ENCODE peak calls at places on chromosomes 6 and 20, in six cellular contexts. G is HepG2, D is SK-N-MC, N is HCT116, T is GM23338, E is breast epithelium. P is an unnamed sample.

GRCh38 chr6:53983301-53983700 is 127.9 kb upstream of the MLIP start:
- DNase-seq in T (no peak), G (no peak), E (no peak), N (no peak), D (no peak), P (no peak)

GRCh38 chr6:84872996-84873395 is 108.6 kb upstream of the TBX18 start:
- DNase-seq in G (no peak), T (no peak), D (peak), N (no peak), E (no peak), P (no peak)

GRCh38 chr6:34447915-34448314 is 18.0 kb upstream of the PACSIN1 start:
- DNase-seq in T (peak), E (no peak), D (no peak), G (no peak), N (no peak), P (no peak)

GRCh38 chr20:8018928-8019177 is 708 bp downstream of the TMX4 start:
- DNase-seq in T (no peak), D (no peak), G (no peak), N (no peak), E (no peak), P (no peak)

GRCh38 chr6:21906826-21907225 is 313.3 kb downstream of the SOX4 start:
- DNase-seq in N (no peak), E (no peak), G (no peak), D (no peak), T (no peak), P (no peak)

GRCh38 chr6:13427838-13428527 is 59.4 kb downstream of the GFOD1 start:
- DNase-seq in E (no peak), T (peak), D (no peak), N (no peak), G (no peak), P (no peak)

GRCh38 chr20:61899971-61900370 is 165.7 kb downstream of the TAF4 start:
- DNase-seq in T (no peak), G (no peak), D (no peak), E (no peak), N (no peak), P (no peak)

GRCh38 chr20:20019123-20019522 is 2.0 kb downstream of the NAA20 start:
- DNase-seq in D (no peak), T (no peak), N (no peak), G (no peak), E (peak), P (no peak)

GRCh38 chr6:161836643-161837448 is 563.0 kb upstream of the AGPAT4 start:
- DNase-seq in D (no peak), T (peak), G (peak), E (no peak), N (peak), P (no peak)

GRCh38 chr6:74733830-74734591 is 471.8 kb downstream of the COL12A1 start:
- DNase-seq in D (no peak), T (no peak), G (no peak), E (no peak), N (no peak), P (no peak)

GRCh38 chr6:106684011-106684410 is 54.6 kb downstream of the QRSL1 start:
- DNase-seq in G (no peak), E (no peak), T (no peak), D (no peak), N (no peak), P (no peak)

GRCh38 chr6:82924799-82925535 is 140.7 kb downstream of the UBE3D start:
- DNase-seq in G (no peak), D (no peak), E (no peak), N (no peak), T (no peak), P (no peak)

GRCh38 chr20:47785900-47786762 is 850 bp upstream of the SULF2 start:
- DNase-seq in E (peak), D (no peak), T (peak), N (peak), G (peak), P (peak)

GRCh38 chr6:39865011-39865888 is 69.0 kb downstream of the MOCS1 start:
- DNase-seq in N (peak), T (peak), G (peak), D (no peak), E (peak), P (peak)

GRCh38 chr6:109991307-109992101 is 13.4 kb downstream of the GPR6 start:
- DNase-seq in G (no peak), D (no peak), T (no peak), E (no peak), N (no peak), P (no peak)

GRCh38 chr6:5143625-5144311 is 58.6 kb downstream of the PPP1R3G start:
- DNase-seq in D (peak), N (peak), G (peak), E (peak), T (peak), P (peak)

GRCh38 chr6:30364591-30364990 is 19.6 kb downstream of the RPP21 start:
- DNase-seq in N (no peak), G (peak), T (peak), E (no peak), D (no peak), P (no peak)

GRCh38 chr6:129730477-129731165 is 20.6 kb upstream of the ARHGAP18 start:
- DNase-seq in T (peak), G (peak), N (no peak), D (no peak), E (no peak), P (peak)

GRCh38 chr20:1851396-1851795 is 43.8 kb upstream of the SIRPA start:
- DNase-seq in G (no peak), T (no peak), D (no peak), N (no peak), E (no peak), P (no peak)
- H3K27ac ChIP-seq in G (no peak), T (no peak), D (peak), N (no peak), E (no peak), P (no peak)

GRCh38 chr6:69816017-69816416 is 19.2 kb upstream of the LMBRD1 start:
- DNase-seq in T (no peak), D (no peak), G (no peak), N (no peak), E (no peak), P (no peak)
- H3K4me3 ChIP-seq in T (no peak), D (no peak), G (no peak), N (no peak), E (no peak), P (no peak)

GRCh38 chr6:151917531-151918329 is 110.2 kb downstream of the ESR1 start:
- DNase-seq in N (no peak), E (no peak), G (no peak), T (no peak), D (no peak), P (no peak)

GRCh38 chr6:151916075-151916474 is 108.6 kb downstream of the ESR1 start:
- DNase-seq in T (no peak), G (no peak), N (no peak), D (no peak), E (no peak), P (no peak)

GRCh38 chr6:151914475-151914874 is 107.0 kb downstream of the ESR1 start:
- DNase-seq in T (peak), G (peak), D (no peak), N (no peak), E (no peak), P (no peak)

GRCh38 chr6:151911401-151911800 is 103.9 kb downstream of the ESR1 start:
- DNase-seq in E (no peak), N (no peak), G (no peak), T (no peak), D (no peak), P (no peak)

DNA sequence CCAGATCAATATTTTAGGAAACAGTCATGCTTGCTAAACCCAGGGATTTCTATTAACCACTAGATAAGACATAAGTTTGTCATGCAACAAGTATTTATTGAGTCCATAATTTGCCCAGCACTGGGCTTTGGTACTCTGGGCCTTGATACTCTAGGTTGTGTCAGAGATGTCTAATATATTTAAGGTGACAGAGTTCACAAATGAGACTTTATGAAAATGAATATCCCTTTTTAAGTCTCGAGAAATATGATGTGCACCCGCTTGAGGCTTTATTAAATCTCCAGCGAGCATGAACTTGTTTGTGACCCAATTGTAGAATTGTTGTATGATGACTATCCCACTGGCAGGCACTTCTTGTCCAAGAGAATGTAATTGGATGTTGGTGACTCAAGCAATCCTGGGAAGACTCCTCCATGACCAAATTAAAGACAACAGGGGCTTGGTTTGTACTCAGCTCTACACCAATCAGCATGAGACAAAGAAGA is 109.2 kb downstream of the ESR1 start:
- DNase-seq in T (no peak), N (no peak), G (no peak), E (peak), D (no peak), P (no peak)
- TF ChIP-seq POLR2AphosphoS5 in T (no peak), N (no peak), G (no peak), E (no peak), D (no peak), P (no peak)

DNA sequence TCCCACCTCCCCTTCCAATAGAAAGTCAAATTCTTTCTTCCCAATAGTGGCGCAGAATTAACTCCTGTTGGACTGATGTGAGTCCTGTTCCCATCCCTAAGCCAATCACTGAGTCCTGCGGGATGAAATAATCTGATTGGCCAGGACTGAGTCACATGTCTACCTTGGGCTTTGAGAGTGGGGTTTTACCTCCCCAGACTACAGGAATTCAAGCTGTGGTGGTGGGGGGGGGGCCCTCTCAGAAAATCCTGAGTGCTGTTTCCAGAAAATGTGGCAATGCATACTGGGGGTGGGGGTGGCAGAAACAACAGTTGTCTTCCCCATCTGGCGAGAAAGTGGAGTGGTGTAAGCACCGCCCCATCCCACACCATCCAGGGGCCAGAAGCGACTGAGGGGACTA is 65.7 kb downstream of the CTCFL start:
- DNase-seq in D (no peak), N (no peak), E (no peak), G (no peak), T (no peak), P (no peak)
- H3K27ac ChIP-seq in D (no peak), N (no peak), E (no peak), G (no peak), T (no peak), P (peak)

GRCh38 chr20:51382986-51383821 is 159.3 kb downstream of the NFATC2 start:
- DNase-seq in T (no peak), E (no peak), G (no peak), D (no peak), N (no peak), P (peak)
- H3K4me3 ChIP-seq in T (no peak), E (no peak), G (no peak), D (no peak), N (no peak), P (no peak)

DNA sequence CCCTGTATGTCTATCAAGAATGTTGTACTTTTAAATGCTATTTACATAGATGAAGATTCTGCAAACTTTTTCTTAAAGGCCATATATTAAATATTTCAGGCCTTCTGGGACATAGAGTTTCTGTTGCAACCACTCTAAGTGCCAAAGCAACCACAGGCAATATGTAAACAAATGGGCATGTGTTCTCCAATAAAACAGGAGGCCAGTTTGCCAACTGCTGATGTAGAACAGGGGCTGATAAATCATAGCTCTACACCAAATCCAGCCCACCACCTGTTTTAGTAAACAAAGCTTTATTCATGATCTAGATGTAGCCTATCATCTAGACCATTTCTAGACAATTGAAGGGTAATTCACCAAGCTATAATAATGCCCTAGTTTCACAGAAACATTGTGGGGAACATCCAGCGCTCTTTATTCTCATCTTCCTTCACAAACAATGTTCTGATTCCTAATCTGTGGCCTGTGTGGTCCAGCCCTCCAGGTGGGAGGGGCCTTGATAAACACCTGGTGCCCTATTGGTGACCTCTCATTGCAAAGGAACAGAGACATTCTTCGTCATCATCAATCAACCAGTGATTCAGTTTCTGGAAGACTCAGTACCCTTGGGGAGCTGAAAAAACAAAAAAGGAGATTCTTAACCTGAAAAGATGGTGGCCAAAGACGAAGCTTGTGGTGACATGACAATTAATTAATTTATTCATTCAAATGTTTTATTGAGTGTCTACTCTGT is 80.2 kb downstream of the PREP start:
- DNase-seq in E (no peak), N (no peak), D (no peak), T (no peak), G (no peak), P (peak)
- TF ChIP-seq POLR2AphosphoS5 in E (no peak), N (no peak), D (no peak), T (no peak), G (no peak), P (peak)

GRCh38 chr20:53582574-53583351 is 10.9 kb downstream of the ZNF217 start:
- DNase-seq in E (no peak), N (no peak), D (no peak), G (peak), T (no peak), P (no peak)

GRCh38 chr20:53581444-53582311 is 12.0 kb downstream of the ZNF217 start:
- DNase-seq in T (no peak), G (no peak), D (no peak), N (no peak), E (no peak), P (no peak)

DNA sequence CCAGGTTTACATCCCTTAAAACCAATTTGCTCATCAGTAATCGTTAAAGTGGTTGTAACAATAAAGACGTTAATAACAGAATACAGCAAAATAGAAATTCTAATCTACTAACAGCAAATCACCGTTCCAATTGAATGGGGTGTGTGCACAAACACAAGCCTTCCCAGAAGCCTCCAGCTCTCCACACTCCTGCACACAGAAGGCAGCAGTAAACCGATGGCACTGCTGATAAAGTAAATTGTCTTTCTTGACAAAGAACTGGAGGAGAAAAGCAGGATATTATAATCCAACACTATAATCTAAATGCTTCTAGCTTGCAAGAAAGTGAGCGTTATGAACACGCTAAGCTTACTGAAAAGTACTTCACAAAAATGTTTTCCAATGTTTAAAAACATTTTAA is 7.0 kb downstream of the ZNF217 start:
- DNase-seq in G (no peak), D (no peak), E (no peak), T (no peak), N (no peak), P (no peak)
- H3K27ac ChIP-seq in G (peak), D (no peak), E (peak), T (peak), N (no peak), P (peak)

DNA sequence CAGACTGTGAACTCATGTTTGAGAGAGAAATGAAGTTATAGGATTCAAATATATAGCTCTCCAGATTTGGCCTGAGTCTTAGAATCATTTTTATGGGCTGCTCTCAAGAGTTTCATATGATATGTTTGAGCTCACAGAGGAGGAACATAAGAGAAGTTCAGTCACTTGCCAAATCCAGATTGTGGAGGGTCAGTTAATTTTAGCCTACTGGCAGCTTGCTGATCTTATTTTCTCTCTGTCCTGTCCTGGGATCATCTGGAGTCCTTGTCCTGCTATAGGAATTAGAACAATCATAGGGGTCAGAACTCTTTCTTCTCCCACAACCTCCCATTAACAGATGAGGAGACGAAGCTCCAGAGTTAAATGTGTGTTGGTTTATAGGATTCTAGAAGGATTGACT is 186.2 kb upstream of the SUPT3H start:
- DNase-seq in N (no peak), D (no peak), G (no peak), T (no peak), E (no peak), P (no peak)
- H3K4me3 ChIP-seq in N (no peak), D (no peak), G (no peak), T (no peak), E (no peak), P (no peak)

DNA sequence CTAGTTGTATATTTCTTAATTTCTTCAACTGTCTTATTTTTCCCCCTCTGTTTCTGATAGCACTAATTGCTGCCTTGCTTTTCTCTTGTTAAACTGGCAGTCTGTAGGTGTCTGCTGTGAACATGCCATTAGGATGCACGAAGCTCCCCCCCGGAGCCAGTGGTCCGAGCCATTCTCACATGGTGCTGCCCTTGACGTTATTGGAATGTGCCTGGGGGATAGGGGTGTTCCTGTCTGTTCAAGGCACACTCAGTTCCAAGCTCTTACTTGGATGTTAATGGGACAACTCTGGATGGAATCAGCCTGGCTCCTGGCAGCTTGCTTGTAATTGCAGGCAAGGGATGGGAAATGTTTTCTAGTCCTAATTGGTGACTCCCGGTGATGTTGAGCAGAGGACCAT is 68.4 kb downstream of the RREB1 start:
- DNase-seq in D (no peak), G (no peak), E (peak), T (peak), N (no peak), P (no peak)
- TF ChIP-seq POLR2AphosphoS5 in D (no peak), G (no peak), E (no peak), T (no peak), N (no peak), P (no peak)

GRCh38 chr6:6593876-6594275 is 5.4 kb downstream of the LY86 start:
- DNase-seq in D (no peak), N (no peak), G (no peak), T (no peak), E (no peak), P (no peak)

GRCh38 chr6:6590530-6590929 is 2.0 kb downstream of the LY86 start:
- DNase-seq in G (no peak), D (no peak), T (no peak), N (no peak), E (no peak), P (no peak)

GRCh38 chr6:6591778-6592388 is 3.4 kb downstream of the LY86 start:
- DNase-seq in E (no peak), N (no peak), G (no peak), T (no peak), D (no peak), P (no peak)

GRCh38 chr6:6595025-6595424 is 6.5 kb downstream of the LY86 start:
- DNase-seq in G (no peak), N (no peak), D (no peak), E (no peak), T (no peak), P (no peak)

DNA sequence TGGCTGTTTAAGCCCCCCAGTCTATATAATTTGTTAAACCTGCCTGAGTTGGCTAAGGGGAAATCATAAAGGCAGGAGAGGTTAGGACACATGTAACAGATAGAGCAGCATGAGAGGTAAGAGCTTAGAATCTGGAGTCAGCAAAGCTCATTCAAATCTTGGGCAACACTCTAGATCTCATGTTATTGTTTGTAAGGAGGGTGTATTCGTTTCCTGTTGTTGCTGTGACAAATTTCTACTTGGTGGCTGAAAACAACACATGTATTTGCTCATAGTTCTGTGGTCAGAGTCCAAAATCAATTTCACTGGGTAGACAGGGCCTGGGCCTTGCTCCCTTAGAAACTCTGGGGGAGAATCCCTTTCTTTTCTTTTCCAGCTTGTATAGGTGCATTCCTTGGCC is 4.3 kb downstream of the LY86 start:
- DNase-seq in T (no peak), D (no peak), N (no peak), E (no peak), G (no peak), P (no peak)
- H3K27ac ChIP-seq in T (no peak), D (no peak), N (no peak), E (no peak), G (no peak), P (no peak)

P was measured in prostate gland.